ENCODE peak calls at places on chromosomes 12 and 14, in five cellular contexts. B is stomach, M is IMR-90, R is NCI-H345, L is astrocyte of the spinal cord. E is an unnamed sample.
A peak's percentile ranks its signal among the peaks of the same experiment; 100 is the strongest.

GRCh38 chr14:75803768-75804167 is 142.7 kb downstream of the TTLL5 start:
- DNase-seq in B (no peak), M (no peak), R (no peak), L (peak; percentile 47), E (no peak)

GRCh38 chr14:64880382-64881121 is 845 bp upstream of the SPTB start:
- DNase-seq in B (peak; percentile 46), M (no peak), R (peak; percentile 84), L (no peak), E (peak; percentile 48)

GRCh38 chr14:36874396-36875138 is 212.9 kb downstream of the PAX9 start:
- DNase-seq in B (no peak), M (no peak), R (peak; percentile 59), L (no peak), E (no peak)

GRCh38 chr14:92471919-92472318 is 41.7 kb upstream of the RIN3 start:
- DNase-seq in B (no peak), M (peak; percentile 93), R (no peak), L (peak; percentile 88), E (no peak)

GRCh38 chr12:113299619-113300237 is 35.2 kb downstream of the SLC8B1 start:
- DNase-seq in B (peak; percentile 32), M (peak; percentile 73), R (no peak), L (peak; percentile 83), E (peak; percentile 60)

GRCh38 chr12:9091933-9092598 is 23.7 kb downstream of the A2M start:
- DNase-seq in B (no peak), M (no peak), R (no peak), L (no peak), E (no peak)

GRCh38 chr12:30696103-30696408 is 387 bp upstream of the IPO8 start:
- DNase-seq in B (no peak), M (no peak), R (no peak), L (no peak), E (no peak)

GRCh38 chr12:2395352-2395977 is 342.7 kb downstream of the CACNA1C start:
- DNase-seq in B (peak; percentile 36), M (peak; percentile 28), R (peak; percentile 13), L (peak; percentile 32), E (no peak)

GRCh38 chr12:129868566-129868965 is 35.3 kb downstream of the TMEM132D start:
- DNase-seq in B (no peak), M (no peak), R (no peak), L (no peak), E (no peak)

GRCh38 chr12:1796515-1797010 is 23.8 kb upstream of the LRTM2 start:
- DNase-seq in B (peak; percentile 45), M (no peak), R (no peak), L (no peak), E (peak; percentile 71)

GRCh38 chr14:58907803-58908202 is 270.0 kb downstream of the DACT1 start:
- DNase-seq in B (no peak), M (peak; percentile 31), R (no peak), L (peak; percentile 12), E (no peak)

GRCh38 chr12:76277480-76277879 is 70.7 kb downstream of the BBS10 start:
- DNase-seq in B (no peak), M (peak; percentile 87), R (no peak), L (peak; percentile 87), E (no peak)

GRCh38 chr12:57765003-57765697 is 1.7 kb downstream of the CYP27B1 start:
- DNase-seq in B (peak; percentile 45), M (peak; percentile 17), R (peak; percentile 20), L (no peak), E (peak; percentile 48)

GRCh38 chr14:99354166-99354875 is 82.3 kb upstream of the BCL11B start:
- DNase-seq in B (no peak), M (no peak), R (no peak), L (no peak), E (peak; percentile 31)

GRCh38 chr12:68450947-68451260 is 118.7 kb upstream of the MDM1 start:
- DNase-seq in B (no peak), M (no peak), R (no peak), L (no peak), E (no peak)

GRCh38 chr12:131832393-131833231 is 4.4 kb downstream of the MMP17 start:
- DNase-seq in B (no peak), M (peak; percentile 30), R (peak; percentile 86), L (no peak), E (peak; percentile 56)

GRCh38 chr14:70931008-70931407 is 23.7 kb downstream of the PCNX1 start:
- DNase-seq in B (no peak), M (peak; percentile 66), R (no peak), L (no peak), E (no peak)

GRCh38 chr12:105561981-105562726 is 231.7 kb downstream of the C12orf75 start:
- DNase-seq in B (peak; percentile 33), M (peak; percentile 90), R (peak; percentile 17), L (peak; percentile 94), E (no peak)

GRCh38 chr14:71322660-71323250 is 415.5 kb downstream of the PCNX1 start:
- DNase-seq in B (no peak), M (peak; percentile 67), R (peak; percentile 4), L (peak; percentile 72), E (no peak)

GRCh38 chr14:65243766-65244442 is 141.6 kb upstream of the MAX start:
- DNase-seq in B (no peak), M (peak; percentile 36), R (no peak), L (no peak), E (no peak)

E was measured in pancreas.